ENCODE peak calls at places on chromosome 21, in nine cellular contexts. O, U, R, H, I, G, J, T and L are unnamed samples.
A peak's percentile ranks its signal among the peaks of the same experiment; 100 is the strongest.

GRCh38 chr21:30227633-30228404 is 11.9 kb upstream of the CLDN8 start:
- DNase-seq in O (peak; percentile 96), U (no peak), R (no peak), H (no peak), I (no peak), G (peak; percentile 99), J (no peak), T (no peak), L (no peak)

GRCh38 chr21:35052786-35053185 is 3.7 kb upstream of the RUNX1 start:
- DNase-seq in O (no peak), U (no peak), R (no peak), H (no peak), I (no peak), G (no peak), J (no peak), T (no peak), L (no peak)

GRCh38 chr21:21002137-21002536 is 3.9 kb downstream of the NCAM2 start:
- DNase-seq in O (no peak), U (no peak), R (no peak), H (no peak), I (no peak), G (no peak), J (no peak), T (no peak), L (no peak)

GRCh38 chr21:22791376-22791775 is 1793.2 kb downstream of the NCAM2 start:
- DNase-seq in O (no peak), U (no peak), R (no peak), H (no peak), I (no peak), G (no peak), J (no peak), T (no peak), L (no peak)

GRCh38 chr21:42056996-42057689 is 14.0 kb upstream of the UMODL1 start:
- DNase-seq in O (peak; percentile 31), U (no peak), R (no peak), H (no peak), I (no peak), G (peak; percentile 53), J (no peak), T (no peak), L (no peak)

GRCh38 chr21:28336299-28336698 is 656.4 kb downstream of the LTN1 start:
- DNase-seq in O (peak; percentile 91), U (no peak), R (no peak), H (no peak), I (peak; percentile 59), G (peak; percentile 60), J (peak; percentile 34), T (no peak), L (no peak)

GRCh38 chr21:45560106-45561021 is 18.1 kb upstream of the SLC19A1 start:
- DNase-seq in O (no peak), U (no peak), R (peak; percentile 58), H (no peak), I (no peak), G (no peak), J (no peak), T (no peak), L (no peak)

GRCh38 chr21:15252437-15252836 is 187.6 kb upstream of the NRIP1 start:
- DNase-seq in O (no peak), U (no peak), R (no peak), H (no peak), I (no peak), G (no peak), J (no peak), T (no peak), L (no peak)

GRCh38 chr21:15206514-15206913 is 141.7 kb upstream of the NRIP1 start:
- DNase-seq in O (no peak), U (no peak), R (no peak), H (peak; percentile 22), I (no peak), G (no peak), J (no peak), T (no peak), L (no peak)

GRCh38 chr21:36171327-36171726 is 14.7 kb downstream of the DOP1B start:
- DNase-seq in O (no peak), U (no peak), R (no peak), H (no peak), I (no peak), G (no peak), J (no peak), T (no peak), L (no peak)

GRCh38 chr21:15210235-15210678 is 145.5 kb upstream of the NRIP1 start:
- DNase-seq in O (peak; percentile 64), U (no peak), R (no peak), H (peak; percentile 53), I (peak; percentile 26), G (no peak), J (peak; percentile 61), T (no peak), L (no peak)

GRCh38 chr21:44539991-44540666 is at the start of gene KRTAP10-1:
- DNase-seq in O (no peak), U (no peak), R (no peak), H (no peak), I (no peak), G (no peak), J (no peak), T (no peak), L (no peak)